ENCODE peak calls at places on chromosome 4, in five cellular contexts. One of them, this sample, is unnamed.

GRCh38 chr4:161522031-161522430 is 641.8 kb downstream of the FSTL5 start:
- DNase-seq in left lung: no peak
- DNase-seq in AG10803: no peak
- DNase-seq in mesothelial cell of epicardium: no peak
- DNase-seq in psoas muscle: no peak
- DNase-seq in this sample: no peak

GRCh38 chr4:137635108-137635507 is 102.8 kb upstream of the PCDH18 start:
- DNase-seq in AG10803: peak
- DNase-seq in left lung: no peak
- DNase-seq in mesothelial cell of epicardium: no peak
- DNase-seq in psoas muscle: no peak
- DNase-seq in this sample: no peak

GRCh38 chr4:1370321-1371124 is 23.5 kb downstream of the UVSSA start:
- DNase-seq in AG10803: no peak
- DNase-seq in psoas muscle: no peak
- DNase-seq in mesothelial cell of epicardium: no peak
- DNase-seq in left lung: no peak
- DNase-seq in this sample: no peak

GRCh38 chr4:148770848-148771247 is 328.6 kb upstream of the NR3C2 start:
- DNase-seq in left lung: no peak
- DNase-seq in psoas muscle: no peak
- DNase-seq in mesothelial cell of epicardium: no peak
- DNase-seq in AG10803: no peak
- DNase-seq in this sample: no peak

GRCh38 chr4:182010876-182011275 is 232.3 kb upstream of the TENM3 start:
- DNase-seq in AG10803: peak
- DNase-seq in left lung: no peak
- DNase-seq in mesothelial cell of epicardium: no peak
- DNase-seq in psoas muscle: no peak
- DNase-seq in this sample: no peak

GRCh38 chr4:173189117-173189693 is 20.6 kb downstream of the GALNT7 start:
- DNase-seq in left lung: no peak
- DNase-seq in AG10803: peak
- DNase-seq in mesothelial cell of epicardium: no peak
- DNase-seq in psoas muscle: no peak
- DNase-seq in this sample: no peak

GRCh38 chr4:10893417-10893816 is 208.8 kb upstream of the CLNK start:
- DNase-seq in mesothelial cell of epicardium: no peak
- DNase-seq in AG10803: no peak
- DNase-seq in psoas muscle: no peak
- DNase-seq in left lung: no peak
- DNase-seq in this sample: no peak

GRCh38 chr4:48193921-48194320 is 59.9 kb upstream of the TXK start:
- DNase-seq in psoas muscle: no peak
- DNase-seq in mesothelial cell of epicardium: no peak
- DNase-seq in left lung: no peak
- DNase-seq in AG10803: no peak
- DNase-seq in this sample: no peak

GRCh38 chr4:17475481-17475880 is 36.4 kb downstream of the QDPR start:
- DNase-seq in left lung: no peak
- DNase-seq in AG10803: peak
- DNase-seq in mesothelial cell of epicardium: no peak
- DNase-seq in psoas muscle: no peak
- DNase-seq in this sample: no peak

GRCh38 chr4:53601251-53601764 is 10.0 kb upstream of the LNX1 start:
- DNase-seq in psoas muscle: peak
- DNase-seq in mesothelial cell of epicardium: no peak
- DNase-seq in left lung: no peak
- DNase-seq in AG10803: no peak
- DNase-seq in this sample: no peak
- TF ChIP-seq CTCF in psoas muscle: no peak
- TF ChIP-seq CTCF in mesothelial cell of epicardium: no peak
- TF ChIP-seq CTCF in left lung: no peak
- TF ChIP-seq CTCF in AG10803: peak
- TF ChIP-seq CTCF in this sample: peak

DNA sequence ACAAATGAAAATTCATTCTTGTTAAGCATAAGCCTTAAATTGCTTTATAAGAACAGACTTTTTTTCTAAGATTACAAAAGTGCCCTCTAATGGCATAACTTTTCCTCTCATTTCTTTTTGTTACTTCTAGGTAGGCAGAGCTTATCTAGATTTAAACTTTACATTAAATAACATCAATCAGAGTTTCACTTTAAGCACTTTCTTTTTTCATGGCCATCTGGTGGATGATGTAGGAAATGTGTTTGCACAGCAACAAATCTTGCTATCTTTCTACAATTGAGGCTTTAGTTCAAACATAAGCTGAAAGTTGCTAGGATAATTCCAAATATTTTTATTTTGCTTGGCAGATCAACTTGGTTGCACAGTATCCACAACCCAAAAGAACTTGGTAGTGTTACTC is 22.1 kb downstream of the NDNF start:
- DNase-seq in AG10803: no peak
- DNase-seq in mesothelial cell of epicardium: no peak
- DNase-seq in left lung: no peak
- DNase-seq in psoas muscle: no peak
- DNase-seq in this sample: no peak
- TF ChIP-seq CTCF in AG10803: peak
- TF ChIP-seq CTCF in mesothelial cell of epicardium: no peak
- TF ChIP-seq CTCF in left lung: no peak
- TF ChIP-seq CTCF in psoas muscle: peak
- TF ChIP-seq CTCF in this sample: peak

GRCh38 chr4:7103031-7103598 is 35.3 kb upstream of the GRPEL1 start:
- DNase-seq in AG10803: peak
- DNase-seq in psoas muscle: peak
- DNase-seq in left lung: peak
- DNase-seq in mesothelial cell of epicardium: peak
- DNase-seq in this sample: peak
- TF ChIP-seq CTCF in AG10803: peak
- TF ChIP-seq CTCF in psoas muscle: no peak
- TF ChIP-seq CTCF in left lung: no peak
- TF ChIP-seq CTCF in mesothelial cell of epicardium: no peak
- TF ChIP-seq CTCF in this sample: no peak

GRCh38 chr4:151725087-151725486 is 35.7 kb downstream of the GATB start:
- DNase-seq in mesothelial cell of epicardium: no peak
- DNase-seq in psoas muscle: no peak
- DNase-seq in AG10803: no peak
- DNase-seq in left lung: no peak
- DNase-seq in this sample: no peak

GRCh38 chr4:151728679-151729078 is 32.1 kb downstream of the GATB start:
- DNase-seq in psoas muscle: no peak
- DNase-seq in AG10803: no peak
- DNase-seq in left lung: no peak
- DNase-seq in mesothelial cell of epicardium: no peak
- DNase-seq in this sample: no peak

GRCh38 chr4:151727365-151727764 is 33.4 kb downstream of the GATB start:
- DNase-seq in AG10803: no peak
- DNase-seq in left lung: no peak
- DNase-seq in psoas muscle: no peak
- DNase-seq in mesothelial cell of epicardium: no peak
- DNase-seq in this sample: no peak

DNA sequence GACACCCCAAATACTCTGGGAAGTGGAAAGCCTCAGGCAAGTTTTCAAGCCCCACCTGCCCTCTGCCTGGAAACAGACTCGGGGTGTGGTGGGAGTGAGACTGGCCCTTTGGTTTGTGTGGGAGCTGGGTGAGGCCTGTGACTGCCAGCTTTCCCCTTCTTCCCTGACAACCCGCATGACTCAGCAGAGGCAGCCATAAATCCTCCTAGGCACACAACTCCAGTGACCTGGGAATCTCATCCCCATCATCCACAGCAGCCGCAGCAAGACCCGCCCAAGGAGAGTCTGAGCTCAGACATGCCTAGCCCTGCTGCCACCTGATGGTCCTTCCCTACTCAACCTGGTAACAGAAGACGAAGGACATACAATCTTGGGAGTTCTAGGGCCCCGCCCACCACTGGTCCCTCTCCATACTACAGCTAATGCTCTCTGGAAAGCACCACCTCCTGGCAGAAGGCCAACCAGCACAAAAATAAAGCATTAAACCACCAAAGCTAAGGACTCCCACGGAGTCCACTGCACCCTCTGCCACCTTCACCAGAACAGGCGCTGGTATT is 30.7 kb downstream of the GATB start:
- DNase-seq in AG10803: peak
- DNase-seq in psoas muscle: no peak
- DNase-seq in left lung: no peak
- DNase-seq in mesothelial cell of epicardium: no peak
- DNase-seq in this sample: no peak
- TF ChIP-seq CTCF in AG10803: no peak
- TF ChIP-seq CTCF in psoas muscle: no peak
- TF ChIP-seq CTCF in left lung: no peak
- TF ChIP-seq CTCF in mesothelial cell of epicardium: no peak
- TF ChIP-seq CTCF in this sample: no peak

GRCh38 chr4:86368433-86368832 is 8.6 kb upstream of the MAPK10 start:
- DNase-seq in AG10803: no peak
- DNase-seq in left lung: no peak
- DNase-seq in mesothelial cell of epicardium: no peak
- DNase-seq in psoas muscle: no peak
- DNase-seq in this sample: no peak

GRCh38 chr4:86367577-86367976 is 7.7 kb upstream of the MAPK10 start:
- DNase-seq in AG10803: peak
- DNase-seq in left lung: no peak
- DNase-seq in mesothelial cell of epicardium: no peak
- DNase-seq in psoas muscle: no peak
- DNase-seq in this sample: no peak

GRCh38 chr4:86362510-86362909 is 2.7 kb upstream of the MAPK10 start:
- DNase-seq in AG10803: no peak
- DNase-seq in mesothelial cell of epicardium: no peak
- DNase-seq in left lung: no peak
- DNase-seq in psoas muscle: no peak
- DNase-seq in this sample: no peak

GRCh38 chr4:86366920-86367319 is 7.1 kb upstream of the MAPK10 start:
- DNase-seq in left lung: no peak
- DNase-seq in AG10803: no peak
- DNase-seq in psoas muscle: no peak
- DNase-seq in mesothelial cell of epicardium: no peak
- DNase-seq in this sample: no peak
- TF ChIP-seq CTCF in left lung: no peak
- TF ChIP-seq CTCF in AG10803: no peak
- TF ChIP-seq CTCF in psoas muscle: no peak
- TF ChIP-seq CTCF in mesothelial cell of epicardium: no peak
- TF ChIP-seq CTCF in this sample: no peak